ENCODE peak calls at places on chromosomes 7 and 10, in eight cellular contexts. U, Q, B, P, C, E, W and H are unnamed samples.

GRCh38 chr10:70598857-70599295 is 3.7 kb downstream of the PRF1 start:
- DNase-seq in P (no peak), B (no peak), Q (no peak), E (no peak), C (no peak), W (no peak), U (peak; percentile 3), H (no peak)

GRCh38 chr7:131882321-131882720 is 325.9 kb upstream of the PODXL start:
- DNase-seq in W (no peak), C (no peak), Q (no peak), U (no peak), B (no peak), E (no peak), P (no peak), H (no peak)

GRCh38 chr10:131318791-131319190 is 7.3 kb upstream of the TCERG1L start:
- DNase-seq in E (no peak), P (no peak), W (no peak), C (no peak), Q (no peak), B (no peak), U (no peak), H (no peak)

GRCh38 chr7:136941815-136942214 is 73.4 kb downstream of the CHRM2 start:
- DNase-seq in C (no peak), Q (no peak), B (no peak), P (no peak), E (no peak), U (no peak), W (no peak), H (no peak)

GRCh38 chr10:4519691-4520402 is 306.2 kb upstream of the AKR1E2 start:
- DNase-seq in W (peak; percentile 25), E (no peak), C (no peak), B (no peak), U (no peak), P (no peak), Q (no peak), H (no peak)

GRCh38 chr7:47570649-47571050 is 11.3 kb downstream of the TNS3 start:
- DNase-seq in C (no peak), E (no peak), Q (no peak), P (no peak), W (no peak), U (no peak), B (no peak), H (no peak)

GRCh38 chr7:23713285-23714235 is 3.5 kb downstream of the STK31 start:
- DNase-seq in C (no peak), B (no peak), E (no peak), P (no peak), W (peak; percentile 30), U (no peak), Q (no peak), H (no peak)

GRCh38 chr7:28128608-28129007 is 52.0 kb downstream of the JAZF1 start:
- DNase-seq in E (peak; percentile 16), B (no peak), C (no peak), Q (no peak), W (no peak), U (no peak), P (no peak), H (no peak)

GRCh38 chr7:22582860-22583640 is 83.1 kb upstream of the STEAP1B start:
- DNase-seq in P (no peak), C (no peak), Q (no peak), E (peak; percentile 98), W (peak; percentile 86), U (no peak), B (no peak), H (no peak)